ENCODE peak calls at places on chromosomes 5 and 9, in seven cellular contexts. N is HCT116, U is iris pigment epithelial cell, P is astrocyte of the cerebellum, A is NCI-H524, M is kidney tubule cell, W is HuH-7. Q is an unnamed sample.

GRCh38 chr5:7745882-7746735 is 104.8 kb downstream of the CFAP90 start:
- DNase-seq in A (peak), P (peak), N (peak), U (peak), W (peak), M (peak), Q (no peak)

GRCh38 chr9:120152295-120152694 is 427.7 kb downstream of the CDK5RAP2 start:
- DNase-seq in N (no peak), W (no peak), M (no peak), P (no peak), A (peak), U (no peak), Q (no peak)

GRCh38 chr5:160496784-160497183 is 75.1 kb downstream of the PTTG1 start:
- DNase-seq in N (no peak), M (peak), U (no peak), W (no peak), P (no peak), A (no peak), Q (no peak)

GRCh38 chr9:83433841-83434240 is 104.4 kb downstream of the FRMD3 start:
- DNase-seq in A (no peak), N (no peak), U (no peak), P (no peak), M (no peak), W (no peak), Q (no peak)

GRCh38 chr9:613771-614347 is 227.6 kb upstream of the DMRT1 start:
- DNase-seq in M (peak), P (peak), W (peak), N (peak), U (peak), A (peak), Q (no peak)

GRCh38 chr5:116573617-116574431 is 799 bp downstream of the SEMA6A start:
- DNase-seq in P (no peak), A (peak), M (peak), W (no peak), N (no peak), U (peak), Q (no peak)

GRCh38 chr5:127442085-127442484 is 75.4 kb upstream of the PRRC1 start:
- DNase-seq in M (no peak), N (no peak), P (peak), W (no peak), A (no peak), U (peak), Q (no peak)

GRCh38 chr5:59034498-59035186 is 451.8 kb downstream of the RAB3C start:
- DNase-seq in W (no peak), M (peak), N (no peak), U (peak), P (no peak), A (no peak), Q (no peak)

GRCh38 chr5:31530541-31531265 is 1.2 kb downstream of the DROSHA start:
- DNase-seq in N (no peak), P (no peak), U (peak), W (no peak), A (no peak), M (peak), Q (no peak)

GRCh38 chr5:61273279-61273678 is 58.8 kb upstream of the ZSWIM6 start:
- DNase-seq in A (no peak), N (no peak), U (no peak), M (no peak), W (no peak), P (no peak), Q (no peak)

GRCh38 chr5:39691136-39691535 is 266.4 kb upstream of the DAB2 start:
- DNase-seq in P (no peak), N (no peak), U (no peak), W (no peak), A (no peak), M (no peak), Q (no peak)